ENCODE peak calls at places on chromosome 20, in six cellular contexts. Z, G, U, D, P and Y are unnamed samples.

GRCh38 chr20:36465109-36466080 is 75.9 kb upstream of the MYL9 start:
- DNase-seq in Z (peak; percentile 62), G (no peak), U (peak; percentile 48), D (peak; percentile 49), P (peak; percentile 91), Y (no peak)

GRCh38 chr20:57155415-57155814 is 111.0 kb downstream of the BMP7 start:
- DNase-seq in Z (no peak), G (no peak), U (no peak), D (no peak), P (no peak), Y (no peak)

GRCh38 chr20:20894280-20894679 is 181.8 kb upstream of the RALGAPA2 start:
- DNase-seq in Z (no peak), G (no peak), U (no peak), D (no peak), P (no peak), Y (peak; percentile 24)

GRCh38 chr20:2736441-2736840 is 43.9 kb downstream of the EBF4 start:
- DNase-seq in Z (no peak), G (no peak), U (no peak), D (no peak), P (no peak), Y (no peak)

GRCh38 chr20:59153355-59153681 is 10.3 kb upstream of the ZNF831 start:
- DNase-seq in Z (no peak), G (no peak), U (peak; percentile 37), D (peak; percentile 20), P (no peak), Y (peak; percentile 59)

GRCh38 chr20:15882553-15882952 is 690.7 kb downstream of the KIF16B start:
- DNase-seq in Z (no peak), G (no peak), U (no peak), D (no peak), P (no peak), Y (no peak)

GRCh38 chr20:39775110-39775509 is 813.0 kb downstream of the DHX35 start:
- DNase-seq in Z (no peak), G (no peak), U (peak; percentile 41), D (peak; percentile 73), P (no peak), Y (peak; percentile 23)

GRCh38 chr20:40689100-40689942 is at the start of gene MAFB:
- DNase-seq in Z (peak; percentile 80), G (peak; percentile 65), U (peak; percentile 93), D (peak; percentile 92), P (peak; percentile 27), Y (peak; percentile 99)

GRCh38 chr20:22339091-22339881 is 245.1 kb downstream of the FOXA2 start:
- DNase-seq in Z (peak; percentile 45), G (peak; percentile 17), U (peak; percentile 21), D (peak; percentile 84), P (peak; percentile 60), Y (no peak)

GRCh38 chr20:40274912-40275654 is 414.0 kb downstream of the MAFB start:
- DNase-seq in Z (no peak), G (no peak), U (no peak), D (no peak), P (no peak), Y (no peak)

GRCh38 chr20:32737371-32738223 is 5.7 kb downstream of the COMMD7 start:
- DNase-seq in Z (no peak), G (no peak), U (no peak), D (no peak), P (no peak), Y (no peak)

GRCh38 chr20:47610247-47610944 is 108.7 kb downstream of the NCOA3 start:
- DNase-seq in Z (peak; percentile 44), G (no peak), U (peak; percentile 28), D (peak; percentile 56), P (peak; percentile 67), Y (peak; percentile 59)
- H3K27ac ChIP-seq in Z (peak overlapping the region; percentile 45), G (no peak overlapping the region), U (no peak overlapping the region), D (no peak overlapping the region), P (peak overlapping the region; percentile 83), Y (peak overlapping the region; percentile 64)

GRCh38 chr20:45339799-45340198 is 8.4 kb downstream of the SDC4 start:
- DNase-seq in Z (no peak), G (no peak), U (no peak), D (no peak), P (no peak), Y (no peak)

GRCh38 chr20:45338121-45339030 is 9.8 kb downstream of the SDC4 start:
- DNase-seq in Z (no peak), G (no peak), U (no peak), D (no peak), P (no peak), Y (no peak)

GRCh38 chr20:45336530-45337366 is 11.5 kb downstream of the SDC4 start:
- DNase-seq in Z (peak; percentile 68), G (no peak), U (no peak), D (no peak), P (peak; percentile 73), Y (no peak)

GRCh38 chr20:45339084-45339483 is 9.1 kb downstream of the SDC4 start:
- DNase-seq in Z (peak; percentile 61), G (no peak), U (no peak), D (no peak), P (no peak), Y (peak; percentile 22)

GRCh38 chr20:45337367-45338120 is 10.7 kb downstream of the SDC4 start:
- DNase-seq in Z (peak; percentile 53), G (no peak), U (peak; percentile 52), D (no peak), P (no peak), Y (no peak)
- TF ChIP-seq EP300 in Z (no peak), G (no peak), U (no peak), D (peak; percentile 81), P (no peak), Y (peak; percentile 79)

GRCh38 chr20:47915495-47915894 is 130.2 kb upstream of the SULF2 start:
- DNase-seq in Z (no peak), G (no peak), U (no peak), D (no peak), P (no peak), Y (no peak)

GRCh38 chr20:47921306-47922279 is 136.3 kb upstream of the SULF2 start:
- DNase-seq in Z (no peak), G (no peak), U (no peak), D (no peak), P (no peak), Y (no peak)

GRCh38 chr20:47922280-47922675 is 137.0 kb upstream of the SULF2 start:
- DNase-seq in Z (no peak), G (no peak), U (no peak), D (no peak), P (no peak), Y (no peak)

GRCh38 chr20:47917549-47918070 is 132.3 kb upstream of the SULF2 start:
- DNase-seq in Z (no peak), G (no peak), U (no peak), D (no peak), P (no peak), Y (no peak)
- H3K9me3 ChIP-seq in Z (no peaks in the 10 kb centered on the region), G (peaks cover 18% of the 10 kb centered on the region), U (no peaks in the 10 kb centered on the region), D (peaks cover 4% of the 10 kb centered on the region), P (peaks cover 41% of the 10 kb centered on the region), Y (no peaks in the 10 kb centered on the region)

DNA sequence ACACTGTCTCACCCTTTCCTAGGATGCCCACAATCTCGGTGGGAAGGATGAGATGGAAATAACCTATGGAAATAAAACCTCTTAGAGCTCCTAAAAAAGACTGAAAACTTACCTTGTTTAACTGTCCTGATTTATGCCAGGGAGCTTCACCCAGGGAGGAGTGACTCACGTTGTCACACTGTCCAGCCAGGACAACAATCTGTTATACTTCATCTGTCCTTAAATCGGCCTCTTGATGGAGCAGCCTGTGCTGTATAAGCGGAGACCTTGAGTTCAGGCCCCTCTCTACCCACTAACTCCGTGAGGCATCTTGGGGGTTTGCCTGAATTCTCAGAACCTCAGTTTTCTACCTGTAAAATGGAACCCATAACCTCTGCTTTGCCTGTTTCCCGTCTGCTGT is 9.2 kb upstream of the KIAA1755 start:
- DNase-seq in Z (no peak), G (no peak), U (no peak), D (no peak), P (no peak), Y (no peak)
- H3K27ac ChIP-seq in Z (no peak overlapping the region), G (no peak overlapping the region), U (no peak overlapping the region), D (no peak overlapping the region), P (no peak overlapping the region), Y (no peak overlapping the region)

GRCh38 chr20:50629675-50630055 is 61.7 kb downstream of the RIPOR3 start:
- DNase-seq in Z (no peak), G (no peak), U (no peak), D (no peak), P (no peak), Y (no peak)
- TF ChIP-seq EP300 in Z (no peak), G (no peak), U (no peak), D (no peak), P (no peak), Y (no peak)

DNA sequence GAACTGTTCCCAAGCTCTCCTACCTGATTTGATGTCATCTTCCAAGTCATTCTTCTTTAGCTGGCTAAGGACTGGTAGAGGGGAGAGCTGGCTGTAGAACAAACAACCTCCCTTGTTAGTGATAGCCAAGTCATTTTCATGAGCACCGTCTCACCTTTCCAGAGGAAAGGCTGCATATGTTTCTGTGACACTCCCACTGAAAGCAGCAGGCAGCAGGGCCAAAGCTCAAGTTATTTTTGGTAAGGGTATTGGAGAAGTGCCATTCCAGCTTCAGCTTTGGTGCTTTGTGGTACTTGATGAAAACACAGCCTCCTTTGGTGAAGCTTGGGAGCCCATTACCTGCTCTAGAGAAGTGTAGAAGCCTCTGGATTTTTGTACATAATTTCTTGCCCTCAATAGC is 5.4 kb upstream of the DOK5 start:
- DNase-seq in Z (no peak), G (no peak), U (no peak), D (no peak), P (no peak), Y (no peak)
- H3K9me3 ChIP-seq in Z (no peaks in the 10 kb centered on the region), G (no peaks in the 10 kb centered on the region), U (no peaks in the 10 kb centered on the region), D (no peaks in the 10 kb centered on the region), P (no peaks in the 10 kb centered on the region), Y (no peaks in the 10 kb centered on the region)